ENCODE peak calls at places on chromosomes 13 and 19, in ten cellular contexts. H, E, X, C, Q, O, S, K, W and I are unnamed samples.

GRCh38 chr19:55005684-55006488 is 32.2 kb downstream of the GP6 start:
- DNase-seq in H (no peak), E (peak; percentile 4), X (no peak), C (peak; percentile 76), Q (no peak), O (peak; percentile 52), S (peak; percentile 25), K (peak; percentile 57), W (no peak), I (peak; percentile 13)

GRCh38 chr19:35341006-35341405 is 6.7 kb upstream of the FFAR1 start:
- DNase-seq in H (no peak), E (no peak), X (no peak), C (no peak), Q (no peak), O (no peak), S (no peak), K (no peak), W (no peak), I (no peak)

GRCh38 chr19:16078759-16079707 is 2.7 kb downstream of the TPM4 start:
- DNase-seq in H (no peak), E (no peak), X (no peak), C (peak; percentile 92), Q (peak; percentile 96), O (peak; percentile 33), S (peak; percentile 97), K (peak; percentile 97), W (no peak), I (peak; percentile 42)

GRCh38 chr13:27354379-27354778 is 70.0 kb upstream of the GTF3A start:
- DNase-seq in H (no peak), E (no peak), X (no peak), C (no peak), Q (peak; percentile 44), O (no peak), S (peak; percentile 28), K (peak; percentile 5), W (no peak), I (no peak)

GRCh38 chr13:33229446-33230177 is 55.9 kb downstream of the STARD13 start:
- DNase-seq in H (no peak), E (no peak), X (peak; percentile 35), C (peak; percentile 99), Q (no peak), O (no peak), S (no peak), K (peak; percentile 44), W (peak; percentile 19), I (no peak)

GRCh38 chr13:27860743-27861142 is 59.1 kb upstream of the PDX1 start:
- DNase-seq in H (no peak), E (no peak), X (no peak), C (no peak), Q (no peak), O (no peak), S (no peak), K (no peak), W (no peak), I (no peak)

GRCh38 chr19:8630796-8631424 is 477 bp downstream of the NFILZ start:
- DNase-seq in H (no peak), E (no peak), X (no peak), C (no peak), Q (no peak), O (no peak), S (no peak), K (no peak), W (no peak), I (no peak)

GRCh38 chr19:2083174-2083854 is 12.8 kb downstream of the MOB3A start:
- DNase-seq in H (peak; percentile 73), E (peak; percentile 51), X (no peak), C (no peak), Q (no peak), O (no peak), S (no peak), K (no peak), W (no peak), I (no peak)

GRCh38 chr19:12784871-12785430 is 6.3 kb upstream of the JUNB start:
- DNase-seq in H (peak; percentile 77), E (no peak), X (no peak), C (no peak), Q (no peak), O (no peak), S (no peak), K (no peak), W (no peak), I (no peak)

GRCh38 chr13:21671793-21672680 is 1.2 kb downstream of the FGF9 start:
- DNase-seq in H (no peak), E (no peak), X (no peak), C (no peak), Q (no peak), O (no peak), S (no peak), K (no peak), W (no peak), I (no peak)

GRCh38 chr19:54063350-54064078 is at the start of gene VSTM1:
- DNase-seq in H (no peak), E (no peak), X (no peak), C (no peak), Q (no peak), O (no peak), S (no peak), K (no peak), W (no peak), I (no peak)

GRCh38 chr13:112657850-112658445 is 31.9 kb upstream of the ATP11A start:
- DNase-seq in H (no peak), E (no peak), X (no peak), C (no peak), Q (no peak), O (no peak), S (peak; percentile 59), K (peak; percentile 82), W (no peak), I (peak; percentile 89)

GRCh38 chr13:109783447-109783814 is 3.0 kb downstream of the IRS2 start:
- DNase-seq in H (no peak), E (no peak), X (no peak), C (peak; percentile 64), Q (no peak), O (no peak), S (no peak), K (no peak), W (no peak), I (no peak)

GRCh38 chr13:109274188-109274821 is 512.1 kb downstream of the IRS2 start:
- DNase-seq in H (no peak), E (no peak), X (no peak), C (no peak), Q (no peak), O (no peak), S (peak; percentile 93), K (peak; percentile 84), W (no peak), I (peak; percentile 71)

GRCh38 chr13:100495455-100495854 is 93.1 kb downstream of the GGACT start:
- DNase-seq in H (no peak), E (no peak), X (no peak), C (no peak), Q (no peak), O (no peak), S (no peak), K (no peak), W (no peak), I (no peak)